ENCODE peak calls at places on chromosomes 1 and 21, in eight cellular contexts. K is epithelial cell of esophagus, H is colonic mucosa, N is left lung, V is neural crest cell, E is suprapubic skin, W is fibroblast of the aortic adventitia, P is cardiac fibroblast. A is an unnamed sample.

GRCh38 chr1:160837558-160838205 is 25.0 kb downstream of the CD244 start:
- DNase-seq in K (peak; percentile 29), H (no peak), N (peak; percentile 75), V (no peak), E (no peak), W (no peak), P (no peak), A (no peak)

GRCh38 chr1:55037733-55038551 is 1.4 kb upstream of the PCSK9 start:
- DNase-seq in K (no peak), H (no peak), N (no peak), V (no peak), E (no peak), W (no peak), P (no peak), A (no peak)

GRCh38 chr1:42943166-42943565 is 15.5 kb downstream of the SLC2A1 start:
- DNase-seq in K (peak; percentile 93), H (peak; percentile 92), N (peak; percentile 66), V (no peak), E (no peak), W (no peak), P (no peak), A (no peak)

GRCh38 chr1:210920716-210921694 is 212.9 kb downstream of the KCNH1 start:
- DNase-seq in K (no peak), H (no peak), N (no peak), V (no peak), E (no peak), W (no peak), P (no peak), A (no peak)

GRCh38 chr1:220891221-220892085 is 12.2 kb downstream of the HLX start:
- DNase-seq in K (no peak), H (no peak), N (no peak), V (no peak), E (no peak), W (no peak), P (no peak), A (no peak)

GRCh38 chr1:71312545-71312944 is 231.7 kb upstream of the ZRANB2 start:
- DNase-seq in K (no peak), H (no peak), N (no peak), V (no peak), E (no peak), W (no peak), P (peak; percentile 24), A (no peak)

GRCh38 chr21:36551326-36551725 is 71.4 kb upstream of the CLDN14 start:
- DNase-seq in K (no peak), H (no peak), N (no peak), V (no peak), E (no peak), W (no peak), P (no peak), A (no peak)

GRCh38 chr1:161502641-161503393 is 2.4 kb upstream of the FCGR2A start:
- DNase-seq in K (no peak), H (no peak), N (no peak), V (no peak), E (no peak), W (peak; percentile 31), P (peak; percentile 57), A (no peak)

GRCh38 chr1:184910596-184910995 is 63.7 kb downstream of the NIBAN1 start:
- DNase-seq in K (peak; percentile 79), H (peak; percentile 43), N (no peak), V (no peak), E (peak; percentile 90), W (peak; percentile 95), P (peak; percentile 80), A (no peak)

GRCh38 chr21:25421327-25422028 is 185.8 kb downstream of the MRPL39 start:
- DNase-seq in K (peak; percentile 56), H (no peak), N (no peak), V (no peak), E (no peak), W (peak; percentile 66), P (peak; percentile 69), A (no peak)

GRCh38 chr1:161381707-161382106 is 14.0 kb upstream of the CFAP126 start:
- DNase-seq in K (no peak), H (no peak), N (no peak), V (no peak), E (no peak), W (no peak), P (no peak), A (no peak)

GRCh38 chr1:17156108-17156507 is 36.9 kb upstream of the PADI2 start:
- DNase-seq in K (no peak), H (no peak), N (no peak), V (no peak), E (no peak), W (peak; percentile 69), P (peak; percentile 22), A (no peak)

GRCh38 chr1:172287207-172287606 is 133.3 kb upstream of the C1orf105 start:
- DNase-seq in K (peak; percentile 71), H (peak; percentile 32), N (no peak), V (no peak), E (peak; percentile 85), W (peak; percentile 88), P (peak; percentile 86), A (no peak)

GRCh38 chr1:68081775-68082283 is 31.4 kb upstream of the DIRAS3 start:
- DNase-seq in K (no peak), H (no peak), N (no peak), V (no peak), E (no peak), W (no peak), P (no peak), A (no peak)

GRCh38 chr1:17167783-17168479 is 37.0 kb upstream of the PADI1 start:
- DNase-seq in K (peak; percentile 70), H (no peak), N (no peak), V (no peak), E (no peak), W (peak; percentile 56), P (peak; percentile 94), A (no peak)

GRCh38 chr1:170095976-170096725 is 21.7 kb upstream of the KIFAP3 start:
- DNase-seq in K (no peak), H (no peak), N (no peak), V (no peak), E (no peak), W (no peak), P (no peak), A (no peak)
- TF ChIP-seq CTCF in K (no peak), H (no peak), N (no peak), V (no peak), E (no peak), W (no peak), P (no peak), A (no peak)

GRCh38 chr1:44735992-44736391 is 3.6 kb upstream of the KIF2C start:
- DNase-seq in K (no peak), H (no peak), N (no peak), V (no peak), E (no peak), W (no peak), P (no peak), A (no peak)

GRCh38 chr1:44733784-44734183 is 2.8 kb upstream of the RNU5D-1 start:
- DNase-seq in K (no peak), H (no peak), N (no peak), V (no peak), E (no peak), W (no peak), P (no peak), A (no peak)

GRCh38 chr1:44740179-44740617 is 561 bp downstream of the KIF2C start:
- DNase-seq in K (peak; percentile 5), H (peak; percentile 30), N (no peak), V (no peak), E (no peak), W (no peak), P (no peak), A (no peak)

DNA sequence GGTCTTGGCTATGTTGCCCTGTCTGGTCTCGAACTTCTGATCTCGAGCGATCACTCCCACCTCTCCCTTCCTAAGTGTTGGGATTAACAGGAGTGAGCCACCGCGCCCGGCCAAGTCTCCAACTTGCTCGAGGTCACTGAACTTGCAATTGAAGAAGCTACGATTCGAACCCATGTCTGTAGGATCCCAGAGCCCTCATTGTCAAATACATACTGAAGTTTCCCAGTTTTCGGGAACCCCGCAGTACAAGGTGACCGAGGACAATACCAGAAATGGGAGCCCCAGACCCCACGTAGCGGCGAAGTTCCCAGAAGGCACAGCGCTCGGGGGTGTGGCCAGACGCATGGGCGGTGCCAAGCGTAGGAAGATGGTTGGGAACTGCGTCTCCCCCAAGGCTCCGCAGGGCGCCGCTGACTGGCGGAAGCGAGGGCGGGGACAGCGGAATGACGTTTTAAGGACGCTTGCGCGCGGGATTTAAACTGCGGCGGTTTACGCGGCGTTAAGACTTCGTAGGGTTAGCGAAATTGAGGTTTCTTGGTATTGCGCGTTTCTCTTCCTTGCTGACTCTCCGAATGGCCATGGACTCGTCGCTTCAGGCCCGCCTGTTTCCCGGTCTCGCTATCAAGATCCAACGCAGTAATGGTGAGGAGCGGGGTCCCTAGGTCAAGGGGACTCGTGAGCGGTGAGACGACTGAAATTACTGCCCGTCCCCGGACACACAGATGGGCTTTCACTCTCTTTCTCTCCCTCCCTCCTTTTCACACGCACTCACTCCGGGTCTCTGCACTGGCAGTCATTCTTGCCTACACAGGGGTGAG is at the start of gene KIF2C:
- DNase-seq in K (peak; percentile 98), H (peak; percentile 98), N (peak; percentile 99), V (peak; percentile 92), E (peak; percentile 97), W (peak; percentile 97), P (peak; percentile 98), A (peak; percentile 99)
- TF ChIP-seq CTCF in K (no peak), H (no peak), N (no peak), V (no peak), E (no peak), W (no peak), P (no peak), A (no peak)

GRCh38 chr21:40752125-40752524 is 94.8 kb downstream of the DSCAM start:
- DNase-seq in K (no peak), H (no peak), N (no peak), V (no peak), E (no peak), W (no peak), P (no peak), A (no peak)

GRCh38 chr21:40754466-40754865 is 92.5 kb downstream of the DSCAM start:
- DNase-seq in K (no peak), H (no peak), N (no peak), V (no peak), E (no peak), W (no peak), P (no peak), A (no peak)

GRCh38 chr21:40759061-40759460 is 87.9 kb downstream of the DSCAM start:
- DNase-seq in K (no peak), H (no peak), N (no peak), V (no peak), E (no peak), W (no peak), P (no peak), A (no peak)

GRCh38 chr21:40757366-40757765 is 89.6 kb downstream of the DSCAM start:
- DNase-seq in K (no peak), H (no peak), N (no peak), V (no peak), E (no peak), W (no peak), P (no peak), A (no peak)

GRCh38 chr21:40753756-40754155 is 93.2 kb downstream of the DSCAM start:
- DNase-seq in K (no peak), H (no peak), N (no peak), V (no peak), E (no peak), W (no peak), P (no peak), A (no peak)
- TF ChIP-seq CTCF in K (no peak), H (no peak), N (no peak), V (no peak), E (no peak), W (no peak), P (no peak), A (no peak)

DNA sequence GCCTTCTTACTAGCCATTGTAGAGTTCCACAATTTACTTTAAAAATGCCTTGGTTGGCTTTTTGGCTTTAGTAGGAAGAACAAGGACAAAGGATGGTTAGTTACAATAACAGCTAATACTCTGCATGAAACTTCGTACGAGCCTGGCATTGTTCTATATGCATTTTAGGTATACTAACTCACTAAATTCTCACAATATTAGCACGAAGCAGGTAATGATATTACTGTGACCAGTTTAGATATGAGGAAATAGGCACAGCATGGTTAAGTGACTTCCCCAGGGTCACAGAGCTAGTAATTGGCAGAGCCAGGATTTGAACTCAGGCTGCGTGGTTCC is 50.5 kb upstream of the CYP2J2 start:
- DNase-seq in K (no peak), H (no peak), N (no peak), V (no peak), E (no peak), W (no peak), P (no peak), A (no peak)
- TF ChIP-seq CTCF in K (no peak), H (peak; percentile 19), N (no peak), V (peak; percentile 26), E (no peak), W (no peak), P (no peak), A (no peak)